ENCODE peak calls at places on chromosomes 6 and 20, in eight cellular contexts. One of them, this sample, is unnamed.

GRCh38 chr6:161327360-161327953 is 53.6 kb upstream of the AGPAT4 start:
- DNase-seq in neural crest cell: no peak
- DNase-seq in A549: peak
- DNase-seq in mesothelial cell of epicardium: no peak
- DNase-seq in transverse colon: no peak
- DNase-seq in GM12865: no peak
- DNase-seq in progenitor cell of endocrine pancreas: no peak
- DNase-seq in psoas muscle: no peak
- DNase-seq in this sample: no peak

GRCh38 chr20:51756653-51757052 is 11.5 kb downstream of the ATP9A start:
- DNase-seq in psoas muscle: no peak
- DNase-seq in transverse colon: no peak
- DNase-seq in mesothelial cell of epicardium: no peak
- DNase-seq in A549: no peak
- DNase-seq in neural crest cell: no peak
- DNase-seq in GM12865: peak
- DNase-seq in progenitor cell of endocrine pancreas: no peak
- DNase-seq in this sample: no peak

GRCh38 chr20:17835941-17836861 is 132.4 kb downstream of the SNX5 start:
- DNase-seq in transverse colon: peak
- DNase-seq in psoas muscle: peak
- DNase-seq in A549: peak
- DNase-seq in neural crest cell: no peak
- DNase-seq in GM12865: no peak
- DNase-seq in progenitor cell of endocrine pancreas: no peak
- DNase-seq in mesothelial cell of epicardium: no peak
- DNase-seq in this sample: no peak

GRCh38 chr6:167572841-167573271 is 248.0 kb downstream of the TTLL2 start:
- DNase-seq in neural crest cell: no peak
- DNase-seq in psoas muscle: no peak
- DNase-seq in transverse colon: no peak
- DNase-seq in A549: no peak
- DNase-seq in mesothelial cell of epicardium: peak
- DNase-seq in progenitor cell of endocrine pancreas: no peak
- DNase-seq in GM12865: no peak
- DNase-seq in this sample: no peak

GRCh38 chr6:108739496-108740330 is 108.5 kb upstream of the ARMC2 start:
- DNase-seq in progenitor cell of endocrine pancreas: no peak
- DNase-seq in neural crest cell: no peak
- DNase-seq in transverse colon: no peak
- DNase-seq in GM12865: no peak
- DNase-seq in psoas muscle: no peak
- DNase-seq in mesothelial cell of epicardium: no peak
- DNase-seq in A549: no peak
- DNase-seq in this sample: no peak

GRCh38 chr6:131182991-131183425 is 47.7 kb downstream of the AKAP7 start:
- DNase-seq in psoas muscle: no peak
- DNase-seq in mesothelial cell of epicardium: no peak
- DNase-seq in transverse colon: no peak
- DNase-seq in A549: peak
- DNase-seq in neural crest cell: no peak
- DNase-seq in progenitor cell of endocrine pancreas: no peak
- DNase-seq in GM12865: peak
- DNase-seq in this sample: no peak

GRCh38 chr20:53292347-53292746 is 301.3 kb downstream of the ZNF217 start:
- DNase-seq in A549: no peak
- DNase-seq in mesothelial cell of epicardium: no peak
- DNase-seq in neural crest cell: no peak
- DNase-seq in progenitor cell of endocrine pancreas: no peak
- DNase-seq in GM12865: no peak
- DNase-seq in psoas muscle: no peak
- DNase-seq in transverse colon: no peak
- DNase-seq in this sample: no peak

GRCh38 chr20:49281059-49281912 is 3.4 kb upstream of the ZNFX1 start:
- DNase-seq in mesothelial cell of epicardium: no peak
- DNase-seq in psoas muscle: no peak
- DNase-seq in A549: peak
- DNase-seq in neural crest cell: no peak
- DNase-seq in transverse colon: no peak
- DNase-seq in GM12865: peak
- DNase-seq in progenitor cell of endocrine pancreas: no peak
- DNase-seq in this sample: no peak

GRCh38 chr6:148427333-148427732 is 84.7 kb downstream of the SASH1 start:
- DNase-seq in neural crest cell: no peak
- DNase-seq in progenitor cell of endocrine pancreas: no peak
- DNase-seq in A549: no peak
- DNase-seq in GM12865: no peak
- DNase-seq in transverse colon: no peak
- DNase-seq in mesothelial cell of epicardium: no peak
- DNase-seq in psoas muscle: no peak
- DNase-seq in this sample: no peak

GRCh38 chr6:15290962-15291704 is 45.3 kb downstream of the JARID2 start:
- DNase-seq in neural crest cell: no peak
- DNase-seq in transverse colon: no peak
- DNase-seq in psoas muscle: no peak
- DNase-seq in GM12865: no peak
- DNase-seq in mesothelial cell of epicardium: no peak
- DNase-seq in A549: no peak
- DNase-seq in progenitor cell of endocrine pancreas: no peak
- DNase-seq in this sample: no peak

GRCh38 chr6:31114540-31114876 is at the start of gene PSORS1C1:
- DNase-seq in neural crest cell: no peak
- DNase-seq in transverse colon: peak
- DNase-seq in A549: peak
- DNase-seq in psoas muscle: peak
- DNase-seq in progenitor cell of endocrine pancreas: no peak
- DNase-seq in GM12865: no peak
- DNase-seq in mesothelial cell of epicardium: no peak
- DNase-seq in this sample: no peak

GRCh38 chr6:21885532-21886089 is 292.1 kb downstream of the SOX4 start:
- DNase-seq in neural crest cell: peak
- DNase-seq in progenitor cell of endocrine pancreas: peak
- DNase-seq in mesothelial cell of epicardium: no peak
- DNase-seq in GM12865: no peak
- DNase-seq in A549: peak
- DNase-seq in transverse colon: no peak
- DNase-seq in psoas muscle: peak
- DNase-seq in this sample: no peak

GRCh38 chr20:58040447-58041290 is 187.8 kb downstream of the ANKRD60 start:
- DNase-seq in psoas muscle: no peak
- DNase-seq in mesothelial cell of epicardium: no peak
- DNase-seq in neural crest cell: no peak
- DNase-seq in transverse colon: no peak
- DNase-seq in A549: no peak
- DNase-seq in GM12865: no peak
- DNase-seq in progenitor cell of endocrine pancreas: no peak
- DNase-seq in this sample: no peak

GRCh38 chr6:79510707-79511106 is 26.5 kb downstream of the LCA5 start:
- DNase-seq in psoas muscle: no peak
- DNase-seq in GM12865: no peak
- DNase-seq in progenitor cell of endocrine pancreas: no peak
- DNase-seq in transverse colon: no peak
- DNase-seq in A549: no peak
- DNase-seq in mesothelial cell of epicardium: no peak
- DNase-seq in neural crest cell: no peak
- DNase-seq in this sample: no peak

GRCh38 chr6:129469070-129469662 is 240.8 kb downstream of the ARHGAP18 start:
- DNase-seq in transverse colon: no peak
- DNase-seq in neural crest cell: no peak
- DNase-seq in mesothelial cell of epicardium: no peak
- DNase-seq in A549: no peak
- DNase-seq in progenitor cell of endocrine pancreas: no peak
- DNase-seq in psoas muscle: no peak
- DNase-seq in GM12865: no peak
- DNase-seq in this sample: no peak
- TF ChIP-seq CTCF in transverse colon: no peak
- TF ChIP-seq CTCF in neural crest cell: no peak
- TF ChIP-seq CTCF in mesothelial cell of epicardium: no peak
- TF ChIP-seq CTCF in A549: no peak
- TF ChIP-seq CTCF in progenitor cell of endocrine pancreas: no peak
- TF ChIP-seq CTCF in psoas muscle: no peak
- TF ChIP-seq CTCF in GM12865: no peak
- TF ChIP-seq CTCF in this sample: no peak

GRCh38 chr6:111975501-111975900 is 78.4 kb upstream of the CCN6 start:
- DNase-seq in GM12865: no peak
- DNase-seq in psoas muscle: no peak
- DNase-seq in progenitor cell of endocrine pancreas: no peak
- DNase-seq in mesothelial cell of epicardium: no peak
- DNase-seq in A549: no peak
- DNase-seq in neural crest cell: no peak
- DNase-seq in transverse colon: no peak
- DNase-seq in this sample: no peak

GRCh38 chr6:111973897-111974639 is 79.8 kb upstream of the CCN6 start:
- DNase-seq in mesothelial cell of epicardium: no peak
- DNase-seq in progenitor cell of endocrine pancreas: no peak
- DNase-seq in A549: no peak
- DNase-seq in psoas muscle: no peak
- DNase-seq in neural crest cell: no peak
- DNase-seq in GM12865: no peak
- DNase-seq in transverse colon: no peak
- DNase-seq in this sample: no peak

GRCh38 chr6:111971181-111971829 is 82.6 kb upstream of the CCN6 start:
- DNase-seq in GM12865: no peak
- DNase-seq in progenitor cell of endocrine pancreas: no peak
- DNase-seq in psoas muscle: no peak
- DNase-seq in mesothelial cell of epicardium: no peak
- DNase-seq in neural crest cell: no peak
- DNase-seq in A549: no peak
- DNase-seq in transverse colon: no peak
- DNase-seq in this sample: no peak

GRCh38 chr6:111971866-111972532 is 81.9 kb upstream of the CCN6 start:
- DNase-seq in GM12865: peak
- DNase-seq in psoas muscle: no peak
- DNase-seq in transverse colon: no peak
- DNase-seq in neural crest cell: no peak
- DNase-seq in mesothelial cell of epicardium: no peak
- DNase-seq in A549: no peak
- DNase-seq in progenitor cell of endocrine pancreas: no peak
- DNase-seq in this sample: no peak

GRCh38 chr6:111972714-111973678 is 80.9 kb upstream of the CCN6 start:
- DNase-seq in psoas muscle: peak
- DNase-seq in transverse colon: peak
- DNase-seq in mesothelial cell of epicardium: no peak
- DNase-seq in A549: peak
- DNase-seq in GM12865: no peak
- DNase-seq in progenitor cell of endocrine pancreas: no peak
- DNase-seq in neural crest cell: no peak
- DNase-seq in this sample: no peak
- TF ChIP-seq CTCF in psoas muscle: no peak
- TF ChIP-seq CTCF in transverse colon: no peak
- TF ChIP-seq CTCF in mesothelial cell of epicardium: no peak
- TF ChIP-seq CTCF in A549: no peak
- TF ChIP-seq CTCF in GM12865: no peak
- TF ChIP-seq CTCF in progenitor cell of endocrine pancreas: no peak
- TF ChIP-seq CTCF in neural crest cell: no peak
- TF ChIP-seq CTCF in this sample: no peak

GRCh38 chr6:18327621-18328548 is 59.3 kb upstream of the RNF144B start:
- DNase-seq in GM12865: peak
- DNase-seq in neural crest cell: no peak
- DNase-seq in psoas muscle: no peak
- DNase-seq in progenitor cell of endocrine pancreas: no peak
- DNase-seq in transverse colon: peak
- DNase-seq in mesothelial cell of epicardium: no peak
- DNase-seq in A549: no peak
- DNase-seq in this sample: no peak

GRCh38 chr6:18326980-18327379 is 60.2 kb upstream of the RNF144B start:
- DNase-seq in transverse colon: no peak
- DNase-seq in GM12865: no peak
- DNase-seq in progenitor cell of endocrine pancreas: no peak
- DNase-seq in mesothelial cell of epicardium: no peak
- DNase-seq in neural crest cell: no peak
- DNase-seq in A549: no peak
- DNase-seq in psoas muscle: no peak
- DNase-seq in this sample: no peak

GRCh38 chr6:18324708-18325047 is 60.3 kb upstream of the DEK start:
- DNase-seq in transverse colon: no peak
- DNase-seq in mesothelial cell of epicardium: no peak
- DNase-seq in progenitor cell of endocrine pancreas: no peak
- DNase-seq in A549: no peak
- DNase-seq in GM12865: no peak
- DNase-seq in neural crest cell: no peak
- DNase-seq in psoas muscle: no peak
- DNase-seq in this sample: no peak

GRCh38 chr6:18323935-18324707 is 59.8 kb upstream of the DEK start:
- DNase-seq in psoas muscle: no peak
- DNase-seq in GM12865: peak
- DNase-seq in progenitor cell of endocrine pancreas: no peak
- DNase-seq in A549: peak
- DNase-seq in mesothelial cell of epicardium: no peak
- DNase-seq in neural crest cell: peak
- DNase-seq in transverse colon: no peak
- DNase-seq in this sample: peak

DNA sequence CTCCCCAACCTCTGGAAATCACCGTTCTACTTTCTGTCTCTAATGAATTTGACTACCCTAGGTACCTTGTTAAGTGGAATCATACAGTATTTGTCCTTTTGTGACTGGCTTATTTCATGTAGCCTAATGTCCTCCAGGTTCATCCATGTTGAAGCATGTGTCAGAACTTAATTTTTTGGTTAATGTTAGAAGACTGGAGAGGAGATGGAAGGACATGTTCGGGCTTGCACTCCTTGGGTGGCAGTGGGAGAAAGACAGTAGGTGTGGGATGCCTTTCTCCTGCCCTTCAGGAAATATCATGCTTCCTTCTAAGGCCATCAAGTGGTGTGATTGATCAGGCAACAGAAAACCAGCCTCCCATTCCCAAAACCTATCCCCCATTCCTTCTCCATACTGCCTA is 61.1 kb upstream of the RNF144B start:
- DNase-seq in GM12865: peak
- DNase-seq in progenitor cell of endocrine pancreas: no peak
- DNase-seq in transverse colon: no peak
- DNase-seq in psoas muscle: no peak
- DNase-seq in neural crest cell: no peak
- DNase-seq in mesothelial cell of epicardium: no peak
- DNase-seq in A549: no peak
- DNase-seq in this sample: no peak
- TF ChIP-seq CTCF in GM12865: no peak
- TF ChIP-seq CTCF in progenitor cell of endocrine pancreas: no peak
- TF ChIP-seq CTCF in transverse colon: no peak
- TF ChIP-seq CTCF in psoas muscle: no peak
- TF ChIP-seq CTCF in neural crest cell: no peak
- TF ChIP-seq CTCF in mesothelial cell of epicardium: no peak
- TF ChIP-seq CTCF in A549: no peak
- TF ChIP-seq CTCF in this sample: no peak

DNA sequence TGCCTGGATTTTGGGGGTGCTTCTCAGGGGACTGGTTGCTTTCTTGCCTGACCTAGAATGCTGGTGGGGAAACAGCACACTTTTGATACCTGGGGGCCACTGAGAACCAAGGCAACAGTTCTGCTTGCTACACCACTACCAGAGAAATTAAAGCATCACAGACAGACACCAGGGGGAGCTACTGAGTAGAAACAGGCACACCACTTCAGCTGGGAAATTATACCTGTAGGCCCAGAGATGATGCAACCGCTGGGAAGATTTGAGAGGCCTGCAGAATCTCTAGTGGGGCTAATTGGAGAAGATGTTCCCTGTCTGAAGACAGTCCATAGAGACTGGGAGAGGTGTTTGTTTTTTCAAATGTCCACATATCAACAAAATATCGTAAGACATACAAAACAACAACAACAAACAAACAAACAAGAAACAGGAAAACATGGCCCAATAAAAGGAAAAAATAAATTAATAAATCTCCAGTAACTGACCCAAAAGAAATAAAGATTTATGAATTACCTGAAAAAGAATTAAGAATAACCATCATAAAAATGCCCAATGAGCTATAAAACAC is 129.4 kb upstream of the RIN2 start:
- DNase-seq in progenitor cell of endocrine pancreas: peak
- DNase-seq in neural crest cell: peak
- DNase-seq in transverse colon: peak
- DNase-seq in GM12865: peak
- DNase-seq in A549: peak
- DNase-seq in mesothelial cell of epicardium: peak
- DNase-seq in psoas muscle: no peak
- DNase-seq in this sample: peak
- TF ChIP-seq CTCF in progenitor cell of endocrine pancreas: peak
- TF ChIP-seq CTCF in neural crest cell: peak
- TF ChIP-seq CTCF in transverse colon: peak
- TF ChIP-seq CTCF in GM12865: peak
- TF ChIP-seq CTCF in A549: peak
- TF ChIP-seq CTCF in mesothelial cell of epicardium: peak
- TF ChIP-seq CTCF in psoas muscle: peak
- TF ChIP-seq CTCF in this sample: peak

This sample was measured in GM10248.